ENCODE peak calls at places on chromosomes 11 and 22, in nine cellular contexts. X, M, A, P, N, C, G, Q and W are unnamed samples.
A peak's percentile ranks its signal among the peaks of the same experiment; 100 is the strongest.

GRCh38 chr22:35620624-35621245 is 3.6 kb upstream of the MB start:
- DNase-seq in C (no peak), G (no peak), P (no peak), N (peak; percentile 93), Q (peak; percentile 73), X (no peak), A (no peak), M (no peak), W (no peak)

GRCh38 chr22:40411506-40411861 is 41.1 kb downstream of the SGSM3 start:
- DNase-seq in M (no peak), P (no peak), N (no peak), G (no peak), Q (no peak), A (no peak), X (no peak), C (no peak), W (no peak)

GRCh38 chr22:45740236-45740635 is 68.6 kb downstream of the ATXN10 start:
- DNase-seq in P (no peak), M (no peak), X (no peak), G (no peak), Q (peak; percentile 25), A (no peak), N (no peak), C (no peak), W (no peak)

GRCh38 chr11:8204596-8204995 is 35.8 kb upstream of the RIC3 start:
- DNase-seq in M (no peak), Q (no peak), N (no peak), C (no peak), A (no peak), X (no peak), G (peak; percentile 34), P (no peak), W (no peak)

GRCh38 chr11:96143016-96143670 is 199.9 kb downstream of the MAML2 start:
- DNase-seq in P (peak; percentile 56), C (no peak), X (no peak), N (no peak), M (no peak), G (no peak), Q (peak; percentile 58), A (no peak), W (no peak)

GRCh38 chr11:63768232-63769043 is at the start of gene ZFTA:
- DNase-seq in P (peak; percentile 41), M (peak; percentile 91), N (peak; percentile 83), Q (peak; percentile 82), G (no peak), C (peak; percentile 90), A (peak; percentile 86), X (no peak), W (no peak)

GRCh38 chr11:47001666-47002285 is 65.2 kb downstream of the CSTPP1 start:
- DNase-seq in X (no peak), M (peak; percentile 12), C (no peak), A (no peak), Q (peak; percentile 13), G (no peak), P (no peak), N (no peak), W (no peak)

GRCh38 chr11:17747131-17747955 is 12.8 kb downstream of the KCNC1 start:
- DNase-seq in P (no peak), X (no peak), G (no peak), M (no peak), C (no peak), N (no peak), A (no peak), Q (no peak), W (no peak)

GRCh38 chr11:22832315-22833041 is 2.9 kb upstream of the SVIP start:
- DNase-seq in C (no peak), Q (peak; percentile 19), X (no peak), M (peak; percentile 28), N (no peak), P (peak; percentile 37), G (no peak), A (no peak), W (no peak)

GRCh38 chr11:76235233-76236091 is 29.2 kb upstream of the WNT11 start:
- DNase-seq in Q (peak; percentile 96), M (peak; percentile 93), C (peak; percentile 98), G (peak; percentile 94), N (peak; percentile 97), P (peak; percentile 95), A (peak; percentile 94), X (peak; percentile 94), W (no peak)
- H3K27ac ChIP-seq in Q (peak overlapping the region; percentile 82), M (peak overlapping the region; percentile 86), C (peak overlapping the region; percentile 39), G (peak overlapping the region; percentile 90), N (peak overlapping the region; percentile 77), P (no peak overlapping the region), A (peak overlapping the region; percentile 87), X (peak overlapping the region; percentile 74), W (no peak overlapping the region)

GRCh38 chr22:37674951-37675929 is at the start of gene LGALS1:
- DNase-seq in N (peak; percentile 35), M (peak; percentile 90), P (peak; percentile 86), G (peak; percentile 99), Q (peak; percentile 99), C (peak; percentile 86), X (peak; percentile 69), A (peak; percentile 98), W (no peak)

GRCh38 chr22:37672920-37673453 is 2.4 kb upstream of the LGALS1 start:
- DNase-seq in Q (no peak), P (no peak), G (no peak), X (no peak), A (no peak), C (no peak), N (no peak), M (no peak), W (no peak)

GRCh38 chr22:37675930-37676571 is 615 bp downstream of the LGALS1 start:
- DNase-seq in G (no peak), A (peak; percentile 31), C (no peak), N (no peak), Q (peak; percentile 68), P (peak; percentile 23), M (no peak), X (no peak), W (no peak)

GRCh38 chr22:37676691-37677627 is 1.5 kb downstream of the LGALS1 start:
- DNase-seq in A (peak; percentile 92), N (peak; percentile 60), Q (peak; percentile 99), C (peak; percentile 97), X (peak; percentile 61), G (peak; percentile 91), M (peak; percentile 77), P (peak; percentile 95), W (no peak)

DNA sequence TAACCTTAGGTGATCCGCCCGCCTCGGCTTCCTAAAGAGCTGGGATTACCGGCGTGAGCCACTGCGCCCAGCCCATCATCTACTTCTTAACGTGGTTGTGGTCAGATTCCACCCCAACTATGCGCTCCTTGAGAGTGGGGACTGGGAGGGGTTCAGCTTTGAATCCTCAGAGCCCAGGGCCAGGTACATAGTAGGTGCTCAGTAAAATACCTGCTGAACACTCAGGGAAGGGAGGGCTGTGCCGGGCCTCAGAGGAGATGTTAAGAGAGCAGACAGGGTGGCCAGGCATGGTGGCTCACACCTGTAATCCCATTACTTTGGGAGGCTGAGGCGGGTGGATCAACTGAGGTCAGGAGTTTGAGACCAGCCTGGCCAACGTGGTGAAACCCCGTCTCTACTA is 1.2 kb upstream of the LGALS1 start:
- DNase-seq in P (no peak), M (no peak), Q (no peak), X (no peak), C (no peak), G (no peak), N (no peak), A (no peak), W (no peak)
- H3K4me1 ChIP-seq in P (peaks cover 9% of the 10 kb centered on the region), M (peaks cover 57% of the 10 kb centered on the region), Q (peaks cover 14% of the 10 kb centered on the region), X (peaks cover 12% of the 10 kb centered on the region), C (peaks cover 4% of the 10 kb centered on the region), G (peaks cover 65% of the 10 kb centered on the region), N (peaks cover 3% of the 10 kb centered on the region), A (peaks cover 30% of the 10 kb centered on the region), W (peaks cover 12% of the 10 kb centered on the region)

GRCh38 chr22:31475778-31476177 is 13.9 kb downstream of the EIF4ENIF1 start:
- DNase-seq in A (no peak), Q (no peak), N (no peak), X (no peak), P (no peak), M (no peak), C (no peak), G (no peak), W (no peak)
- H3K27ac ChIP-seq in A (no peak overlapping the region), Q (peak overlapping the region; percentile 47), N (no peak overlapping the region), X (no peak overlapping the region), P (no peak overlapping the region), M (no peak overlapping the region), C (no peak overlapping the region), G (no peak overlapping the region), W (no peak overlapping the region)

GRCh38 chr11:15854245-15854644 is 502.1 kb downstream of the SOX6 start:
- DNase-seq in M (no peak), P (no peak), G (no peak), X (no peak), A (no peak), N (no peak), C (no peak), Q (no peak), W (no peak)
- H3K4me1 ChIP-seq in M (no peaks in the 10 kb centered on the region), P (no peaks in the 10 kb centered on the region), G (no peaks in the 10 kb centered on the region), X (no peaks in the 10 kb centered on the region), A (peaks cover 6% of the 10 kb centered on the region), N (peaks cover 10% of the 10 kb centered on the region), C (peaks cover 17% of the 10 kb centered on the region), Q (no peaks in the 10 kb centered on the region), W (no peaks in the 10 kb centered on the region)

DNA sequence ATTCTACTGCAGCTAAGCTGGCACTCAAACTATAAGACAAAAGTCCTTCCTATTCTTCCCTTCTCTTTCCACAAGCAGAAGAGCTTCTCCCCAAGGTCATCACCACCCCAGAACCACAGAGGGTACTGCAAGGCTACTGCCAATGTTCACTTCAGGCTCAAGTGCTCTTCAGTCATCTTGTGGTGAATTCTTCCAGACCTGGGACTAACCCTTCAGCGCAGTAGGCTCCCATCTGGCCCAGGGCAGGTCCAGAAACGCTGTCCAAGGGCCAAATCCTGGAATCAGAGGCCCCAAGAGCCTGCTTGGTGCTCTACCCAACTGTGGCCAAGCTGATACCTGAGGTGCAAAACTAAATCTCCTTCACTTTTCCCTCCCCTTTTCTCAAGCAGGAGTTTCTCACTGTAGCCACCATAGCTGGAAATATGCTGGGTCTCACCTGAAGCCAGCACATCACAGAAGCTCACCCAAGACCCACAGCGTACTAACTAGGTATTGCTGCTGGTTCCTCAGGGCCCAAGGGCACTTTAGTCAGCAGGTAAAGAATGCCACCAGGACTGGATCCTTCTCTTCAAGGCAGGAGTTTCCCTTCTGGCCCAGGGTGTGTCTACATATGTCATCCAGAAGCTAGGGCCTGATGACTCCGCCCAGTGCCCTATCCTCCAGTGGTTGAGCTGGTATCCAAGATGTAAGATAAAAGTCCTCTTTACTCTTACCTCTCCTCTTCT is 27.8 kb downstream of the FCHSD2 start:
- DNase-seq in A (no peak), G (no peak), Q (no peak), N (no peak), C (no peak), M (no peak), P (no peak), X (no peak), W (no peak)
- H3K27ac ChIP-seq in A (no peak overlapping the region), G (no peak overlapping the region), Q (no peak overlapping the region), N (no peak overlapping the region), C (no peak overlapping the region), M (no peak overlapping the region), P (no peak overlapping the region), X (no peak overlapping the region), W (no peak overlapping the region)

GRCh38 chr11:109027851-109028250 is 363.0 kb downstream of the DDX10 start:
- DNase-seq in P (no peak), X (no peak), Q (no peak), A (no peak), N (no peak), G (no peak), M (no peak), C (no peak), W (no peak)
- H3K4me1 ChIP-seq in P (no peaks in the 10 kb centered on the region), X (no peaks in the 10 kb centered on the region), Q (peaks cover 14% of the 10 kb centered on the region), A (no peaks in the 10 kb centered on the region), N (no peaks in the 10 kb centered on the region), G (no peaks in the 10 kb centered on the region), M (no peaks in the 10 kb centered on the region), C (peaks cover 3% of the 10 kb centered on the region), W (no peaks in the 10 kb centered on the region)